ENCODE peak calls at places on chromosome 1, in ten cellular contexts. One of them, this sample, is unnamed.

GRCh38 chr1:35692310-35692709 is 26.4 kb downstream of the C1orf216 start:
- DNase-seq in body of pancreas: no peak
- DNase-seq in lower lobe of right lung: no peak
- DNase-seq in hepatocyte: no peak
- DNase-seq in osteoblast: no peak
- DNase-seq in uterus: no peak
- DNase-seq in PC-3: no peak
- DNase-seq in Calu3: no peak
- DNase-seq in ovary: no peak
- DNase-seq in SK-N-SH: no peak
- DNase-seq in this sample: no peak

GRCh38 chr1:27971674-27972073 is 11.9 kb downstream of the XKR8 start:
- DNase-seq in body of pancreas: no peak
- DNase-seq in lower lobe of right lung: no peak
- DNase-seq in hepatocyte: no peak
- DNase-seq in osteoblast: no peak
- DNase-seq in uterus: no peak
- DNase-seq in PC-3: no peak
- DNase-seq in Calu3: no peak
- DNase-seq in ovary: no peak
- DNase-seq in SK-N-SH: peak
- DNase-seq in this sample: no peak

GRCh38 chr1:16189003-16189402 is 23.4 kb downstream of the ARHGEF19 start:
- DNase-seq in body of pancreas: no peak
- DNase-seq in lower lobe of right lung: no peak
- DNase-seq in hepatocyte: peak
- DNase-seq in osteoblast: peak
- DNase-seq in uterus: no peak
- DNase-seq in PC-3: peak
- DNase-seq in Calu3: no peak
- DNase-seq in ovary: no peak
- DNase-seq in SK-N-SH: no peak
- DNase-seq in this sample: no peak

GRCh38 chr1:244730153-244730933 is 77.4 kb downstream of the DESI2 start:
- DNase-seq in body of pancreas: peak
- DNase-seq in lower lobe of right lung: peak
- DNase-seq in hepatocyte: peak
- DNase-seq in osteoblast: peak
- DNase-seq in uterus: peak
- DNase-seq in PC-3: peak
- DNase-seq in Calu3: peak
- DNase-seq in ovary: no peak
- DNase-seq in SK-N-SH: peak
- DNase-seq in this sample: peak

GRCh38 chr1:227894831-227895451 is 52.8 kb downstream of the WNT9A start:
- DNase-seq in body of pancreas: peak
- DNase-seq in lower lobe of right lung: peak
- DNase-seq in hepatocyte: no peak
- DNase-seq in osteoblast: peak
- DNase-seq in uterus: no peak
- DNase-seq in PC-3: no peak
- DNase-seq in Calu3: peak
- DNase-seq in ovary: no peak
- DNase-seq in SK-N-SH: no peak
- DNase-seq in this sample: no peak

GRCh38 chr1:211420845-211421454 is 71.0 kb downstream of the RD3 start:
- DNase-seq in body of pancreas: no peak
- DNase-seq in lower lobe of right lung: no peak
- DNase-seq in hepatocyte: no peak
- DNase-seq in osteoblast: no peak
- DNase-seq in uterus: no peak
- DNase-seq in PC-3: no peak
- DNase-seq in Calu3: no peak
- DNase-seq in ovary: no peak
- DNase-seq in SK-N-SH: no peak
- DNase-seq in this sample: no peak

GRCh38 chr1:48776400-48777218 is at the start of gene BEND5:
- DNase-seq in body of pancreas: peak
- DNase-seq in lower lobe of right lung: peak
- DNase-seq in hepatocyte: peak
- DNase-seq in osteoblast: peak
- DNase-seq in uterus: peak
- DNase-seq in PC-3: peak
- DNase-seq in Calu3: peak
- DNase-seq in ovary: peak
- DNase-seq in SK-N-SH: peak
- DNase-seq in this sample: peak

GRCh38 chr1:209456878-209457277 is 126.6 kb upstream of the CAMK1G start:
- DNase-seq in body of pancreas: no peak
- DNase-seq in lower lobe of right lung: no peak
- DNase-seq in hepatocyte: peak
- DNase-seq in osteoblast: peak
- DNase-seq in uterus: no peak
- DNase-seq in PC-3: no peak
- DNase-seq in Calu3: no peak
- DNase-seq in ovary: no peak
- DNase-seq in SK-N-SH: no peak
- DNase-seq in this sample: no peak

GRCh38 chr1:160018900-160019299 is 12.9 kb downstream of the PIGM start:
- DNase-seq in body of pancreas: no peak
- DNase-seq in lower lobe of right lung: no peak
- DNase-seq in hepatocyte: no peak
- DNase-seq in osteoblast: peak
- DNase-seq in uterus: no peak
- DNase-seq in PC-3: peak
- DNase-seq in Calu3: no peak
- DNase-seq in ovary: no peak
- DNase-seq in SK-N-SH: no peak
- DNase-seq in this sample: no peak

GRCh38 chr1:230681599-230681998 is 32.3 kb downstream of the AGT start:
- DNase-seq in body of pancreas: peak
- DNase-seq in lower lobe of right lung: no peak
- DNase-seq in hepatocyte: peak
- DNase-seq in osteoblast: no peak
- DNase-seq in uterus: no peak
- DNase-seq in PC-3: peak
- DNase-seq in Calu3: peak
- DNase-seq in ovary: peak
- DNase-seq in SK-N-SH: no peak
- DNase-seq in this sample: no peak

GRCh38 chr1:113760102-113760804 is 967 bp upstream of the PHTF1 start:
- DNase-seq in body of pancreas: no peak
- DNase-seq in lower lobe of right lung: no peak
- DNase-seq in hepatocyte: no peak
- DNase-seq in osteoblast: no peak
- DNase-seq in uterus: no peak
- DNase-seq in PC-3: no peak
- DNase-seq in Calu3: no peak
- DNase-seq in ovary: no peak
- DNase-seq in SK-N-SH: no peak
- DNase-seq in this sample: no peak

GRCh38 chr1:3483801-3484444 is 29.5 kb downstream of the ARHGEF16 start:
- DNase-seq in body of pancreas: peak
- DNase-seq in lower lobe of right lung: no peak
- DNase-seq in hepatocyte: peak
- DNase-seq in osteoblast: no peak
- DNase-seq in uterus: no peak
- DNase-seq in PC-3: peak
- DNase-seq in Calu3: peak
- DNase-seq in ovary: no peak
- DNase-seq in SK-N-SH: peak
- DNase-seq in this sample: peak

GRCh38 chr1:85495556-85495955 is 30.6 kb upstream of the DDAH1 start:
- DNase-seq in body of pancreas: peak
- DNase-seq in lower lobe of right lung: peak
- DNase-seq in hepatocyte: no peak
- DNase-seq in osteoblast: no peak
- DNase-seq in uterus: no peak
- DNase-seq in PC-3: peak
- DNase-seq in Calu3: peak
- DNase-seq in ovary: no peak
- DNase-seq in SK-N-SH: no peak
- DNase-seq in this sample: no peak

GRCh38 chr1:20428841-20429240 is 57.2 kb downstream of the CAMK2N1 start:
- DNase-seq in body of pancreas: no peak
- DNase-seq in lower lobe of right lung: no peak
- DNase-seq in hepatocyte: no peak
- DNase-seq in osteoblast: no peak
- DNase-seq in uterus: no peak
- DNase-seq in PC-3: no peak
- DNase-seq in Calu3: no peak
- DNase-seq in ovary: no peak
- DNase-seq in SK-N-SH: no peak
- DNase-seq in this sample: no peak

GRCh38 chr1:59871746-59872145 is 54.8 kb downstream of the CYP2J2 start:
- DNase-seq in body of pancreas: no peak
- DNase-seq in lower lobe of right lung: no peak
- DNase-seq in hepatocyte: no peak
- DNase-seq in osteoblast: no peak
- DNase-seq in uterus: no peak
- DNase-seq in PC-3: no peak
- DNase-seq in Calu3: no peak
- DNase-seq in ovary: no peak
- DNase-seq in SK-N-SH: no peak
- DNase-seq in this sample: no peak

GRCh38 chr1:226034482-226034881 is 28.0 kb upstream of the H3-3A start:
- DNase-seq in body of pancreas: peak
- DNase-seq in lower lobe of right lung: peak
- DNase-seq in hepatocyte: peak
- DNase-seq in osteoblast: peak
- DNase-seq in uterus: peak
- DNase-seq in PC-3: peak
- DNase-seq in Calu3: no peak
- DNase-seq in ovary: peak
- DNase-seq in SK-N-SH: no peak
- DNase-seq in this sample: no peak

GRCh38 chr1:85146972-85147359 is 53.9 kb downstream of the SYDE2 start:
- DNase-seq in body of pancreas: no peak
- DNase-seq in lower lobe of right lung: no peak
- DNase-seq in hepatocyte: no peak
- DNase-seq in osteoblast: no peak
- DNase-seq in uterus: no peak
- DNase-seq in PC-3: peak
- DNase-seq in Calu3: no peak
- DNase-seq in ovary: no peak
- DNase-seq in SK-N-SH: no peak
- DNase-seq in this sample: no peak

GRCh38 chr1:244801246-244801645 is 34.2 kb upstream of the COX20 start:
- DNase-seq in body of pancreas: peak
- DNase-seq in lower lobe of right lung: no peak
- DNase-seq in hepatocyte: no peak
- DNase-seq in osteoblast: peak
- DNase-seq in uterus: no peak
- DNase-seq in PC-3: peak
- DNase-seq in Calu3: peak
- DNase-seq in ovary: no peak
- DNase-seq in SK-N-SH: peak
- DNase-seq in this sample: peak

DNA sequence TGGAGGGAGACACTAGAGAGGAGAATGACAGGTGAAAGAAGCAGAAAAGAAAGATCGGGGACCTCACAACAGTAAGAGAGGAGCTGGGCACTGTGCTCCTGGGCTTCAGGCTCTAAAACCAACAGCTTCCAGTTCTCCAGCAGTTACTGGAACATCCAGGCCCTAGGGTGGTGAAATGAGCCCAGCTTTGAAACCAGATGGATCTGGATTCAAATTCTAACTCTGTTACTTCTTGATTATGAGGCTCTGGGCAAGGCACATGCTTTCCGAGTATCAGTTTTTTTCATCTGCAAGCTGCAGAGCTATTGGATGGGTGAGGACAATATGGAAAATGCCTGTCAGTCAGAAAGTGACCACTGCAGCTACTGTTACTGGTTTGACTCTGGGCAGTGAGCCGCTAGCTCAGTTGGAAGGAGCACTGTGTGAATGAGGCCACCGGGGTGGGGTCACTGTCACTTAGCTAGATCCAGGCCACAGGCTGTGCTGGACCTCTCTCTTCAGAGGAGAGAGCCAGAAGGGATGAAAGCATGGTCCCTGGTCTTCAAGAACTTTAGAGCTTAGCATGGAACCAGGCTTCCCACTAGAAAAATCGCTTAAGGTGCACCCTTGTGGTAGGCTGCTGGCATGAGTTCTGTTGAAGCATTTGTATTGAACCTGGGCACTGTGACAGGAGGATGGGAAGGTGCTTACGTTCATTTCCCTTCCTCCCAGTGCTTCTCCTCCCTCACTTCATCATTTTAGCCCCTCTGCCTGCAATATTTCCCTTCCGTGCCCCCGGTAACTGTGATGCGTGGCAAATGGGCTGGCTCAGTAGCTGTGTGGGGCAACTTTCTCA is 12.2 kb downstream of the PLEKHO1 start:
- DNase-seq in body of pancreas: no peak
- DNase-seq in lower lobe of right lung: no peak
- DNase-seq in hepatocyte: peak
- DNase-seq in osteoblast: no peak
- DNase-seq in uterus: peak
- DNase-seq in PC-3: no peak
- DNase-seq in Calu3: no peak
- DNase-seq in ovary: no peak
- DNase-seq in SK-N-SH: no peak
- DNase-seq in this sample: no peak
- TF ChIP-seq CTCF in body of pancreas: no peak
- TF ChIP-seq CTCF in lower lobe of right lung: no peak
- TF ChIP-seq CTCF in hepatocyte: no peak
- TF ChIP-seq CTCF in osteoblast: no peak
- TF ChIP-seq CTCF in uterus: no peak
- TF ChIP-seq CTCF in PC-3: peak
- TF ChIP-seq CTCF in Calu3: no peak
- TF ChIP-seq CTCF in ovary: no peak
- TF ChIP-seq CTCF in SK-N-SH: no peak
- TF ChIP-seq CTCF in this sample: peak

GRCh38 chr1:65147424-65148177 is 402 bp upstream of the AK4 start:
- DNase-seq in body of pancreas: peak
- DNase-seq in lower lobe of right lung: peak
- DNase-seq in hepatocyte: peak
- DNase-seq in osteoblast: peak
- DNase-seq in uterus: peak
- DNase-seq in PC-3: peak
- DNase-seq in Calu3: peak
- DNase-seq in ovary: peak
- DNase-seq in SK-N-SH: peak
- DNase-seq in this sample: peak
- TF ChIP-seq CTCF in body of pancreas: no peak
- TF ChIP-seq CTCF in lower lobe of right lung: no peak
- TF ChIP-seq CTCF in hepatocyte: no peak
- TF ChIP-seq CTCF in osteoblast: no peak
- TF ChIP-seq CTCF in uterus: no peak
- TF ChIP-seq CTCF in PC-3: no peak
- TF ChIP-seq CTCF in Calu3: no peak
- TF ChIP-seq CTCF in ovary: no peak
- TF ChIP-seq CTCF in SK-N-SH: no peak
- TF ChIP-seq CTCF in this sample: no peak

GRCh38 chr1:17755120-17755519 is at the start of gene ACTL8:
- DNase-seq in body of pancreas: no peak
- DNase-seq in lower lobe of right lung: peak
- DNase-seq in hepatocyte: no peak
- DNase-seq in osteoblast: no peak
- DNase-seq in uterus: no peak
- DNase-seq in PC-3: no peak
- DNase-seq in Calu3: peak
- DNase-seq in ovary: no peak
- DNase-seq in SK-N-SH: no peak
- DNase-seq in this sample: no peak
- TF ChIP-seq CTCF in body of pancreas: no peak
- TF ChIP-seq CTCF in lower lobe of right lung: peak
- TF ChIP-seq CTCF in hepatocyte: no peak
- TF ChIP-seq CTCF in osteoblast: no peak
- TF ChIP-seq CTCF in uterus: no peak
- TF ChIP-seq CTCF in PC-3: peak
- TF ChIP-seq CTCF in Calu3: no peak
- TF ChIP-seq CTCF in ovary: no peak
- TF ChIP-seq CTCF in SK-N-SH: peak
- TF ChIP-seq CTCF in this sample: no peak

GRCh38 chr1:233959971-233960710 is 55.7 kb downstream of the SLC35F3 start:
- DNase-seq in body of pancreas: no peak
- DNase-seq in lower lobe of right lung: no peak
- DNase-seq in hepatocyte: no peak
- DNase-seq in osteoblast: no peak
- DNase-seq in uterus: no peak
- DNase-seq in PC-3: no peak
- DNase-seq in Calu3: no peak
- DNase-seq in ovary: no peak
- DNase-seq in SK-N-SH: no peak
- DNase-seq in this sample: no peak
- TF ChIP-seq CTCF in body of pancreas: no peak
- TF ChIP-seq CTCF in lower lobe of right lung: no peak
- TF ChIP-seq CTCF in hepatocyte: no peak
- TF ChIP-seq CTCF in osteoblast: no peak
- TF ChIP-seq CTCF in uterus: no peak
- TF ChIP-seq CTCF in PC-3: no peak
- TF ChIP-seq CTCF in Calu3: no peak
- TF ChIP-seq CTCF in ovary: no peak
- TF ChIP-seq CTCF in SK-N-SH: no peak
- TF ChIP-seq CTCF in this sample: no peak

This sample was measured in GM10248.